ENCODE peak calls at places on chromosomes 4 and X, in seven cellular contexts. D is neural crest cell; I is upper lobe of left lung; M is CD4-positive, alpha-beta T cell; W is T-helper 2 cell; T is NCI-H510A treated with DMSO at 0.1 percent for 48 hours; L is NCI-H446. C is an unnamed sample.

GRCh38 chr4:140163029-140163810 is 9.2 kb upstream of the MAML3 start:
- DNase-seq in W (no peak), D (no peak), L (peak), T (no peak), I (no peak), M (no peak), C (no peak)

GRCh38 chrX:119669424-119670037 is 23.4 kb downstream of the SEPTIN6 start:
- DNase-seq in D (no peak), M (no peak), L (no peak), T (peak), W (no peak), I (no peak), C (peak)

GRCh38 chr4:166422475-166422874 is 549.4 kb downstream of the TLL1 start:
- DNase-seq in D (no peak), T (no peak), I (no peak), L (peak), W (no peak), M (no peak), C (no peak)

GRCh38 chr4:168876106-168876505 is 133.9 kb downstream of the CBR4 start:
- DNase-seq in W (no peak), T (no peak), I (no peak), L (no peak), D (no peak), M (no peak), C (no peak)

GRCh38 chr4:77473509-77473908 is 132.1 kb upstream of the CXCL13 start:
- DNase-seq in I (no peak), L (peak), W (peak), M (no peak), T (no peak), D (no peak), C (no peak)

GRCh38 chrX:101602077-101602476 is 15.7 kb downstream of the ARMCX6 start:
- DNase-seq in T (no peak), M (no peak), D (no peak), L (no peak), I (no peak), W (no peak), C (no peak)

GRCh38 chr4:173835863-173836262 is 305.8 kb upstream of the HAND2 start:
- DNase-seq in D (no peak), L (no peak), W (no peak), M (no peak), T (no peak), I (no peak), C (no peak)

GRCh38 chr4:17273047-17273446 is 238.8 kb downstream of the QDPR start:
- DNase-seq in D (no peak), M (no peak), I (no peak), L (no peak), W (no peak), T (no peak), C (no peak)

GRCh38 chr4:1193206-1194027 is 21.0 kb upstream of the SPON2 start:
- DNase-seq in W (no peak), I (peak), M (no peak), L (no peak), T (no peak), D (no peak), C (no peak)

GRCh38 chr4:85369703-85370380 is 105.1 kb upstream of the ARHGAP24 start:
- DNase-seq in T (no peak), D (no peak), L (no peak), I (no peak), W (no peak), M (no peak), C (no peak)

GRCh38 chrX:45229348-45229747 is 28.7 kb upstream of the DIPK2B start:
- DNase-seq in I (peak), L (no peak), M (no peak), W (no peak), T (no peak), D (no peak), C (no peak)

GRCh38 chr4:68180858-68181531 is 51.3 kb upstream of the TMPRSS11F start:
- DNase-seq in L (no peak), W (no peak), M (no peak), T (no peak), D (no peak), I (no peak), C (no peak)

GRCh38 chr4:24229976-24230375 is 340.1 kb upstream of the PPARGC1A start:
- DNase-seq in M (no peak), W (no peak), L (no peak), D (no peak), I (no peak), T (no peak), C (no peak)

GRCh38 chr4:188023682-188024081 is 28.1 kb downstream of the ZFP42 start:
- DNase-seq in D (no peak), T (no peak), M (no peak), W (no peak), L (no peak), I (no peak), C (no peak)